ENCODE peak calls at places on chromosomes 2 and 18, in eight cellular contexts. T is HTR-8/SVneo; I is ecto neural progenitor cell; B is AG08395; U is activated naive CD4-positive, alpha-beta T cell; E is HFFc6; H is retinal pigment epithelial cell; S is NCI-H510A treated with DMSO at 0.1 percent for 48 hours. X is an unnamed sample.

GRCh38 chr18:79334496-79335233 is 61.1 kb upstream of the NFATC1 start:
- DNase-seq in T (no peak), I (no peak), B (no peak), U (no peak), E (no peak), H (no peak), S (no peak), X (no peak)

GRCh38 chr2:233414777-233415570 is 60.7 kb downstream of the DGKD start:
- DNase-seq in T (peak; percentile 61), I (peak; percentile 9), B (peak; percentile 69), U (no peak), E (peak; percentile 48), H (no peak), S (no peak), X (no peak)

GRCh38 chr18:30376515-30376914 is 666.0 kb downstream of the DSC3 start:
- DNase-seq in T (no peak), I (no peak), B (no peak), U (no peak), E (no peak), H (no peak), S (no peak), X (no peak)

GRCh38 chr2:147224070-147224469 is 620.8 kb upstream of the ACVR2A start:
- DNase-seq in T (no peak), I (no peak), B (peak; percentile 15), U (no peak), E (no peak), H (no peak), S (no peak), X (no peak)

GRCh38 chr18:74994502-74995403 is 214.2 kb downstream of the PTGR3 start:
- DNase-seq in T (no peak), I (no peak), B (no peak), U (no peak), E (no peak), H (peak; percentile 28), S (no peak), X (no peak)

GRCh38 chr2:84830095-84830494 is 50.8 kb downstream of the TRABD2A start:
- DNase-seq in T (peak; percentile 52), I (no peak), B (no peak), U (no peak), E (no peak), H (no peak), S (no peak), X (no peak)

GRCh38 chr2:131105950-131106801 is 1.0 kb downstream of the PLEKHB2 start:
- DNase-seq in T (peak; percentile 44), I (peak; percentile 46), B (peak; percentile 69), U (no peak), E (peak; percentile 73), H (no peak), S (peak; percentile 40), X (no peak)

GRCh38 chr2:109343460-109343859 is 214.5 kb downstream of the SH3RF3 start:
- DNase-seq in T (no peak), I (no peak), B (no peak), U (no peak), E (no peak), H (no peak), S (no peak), X (no peak)

GRCh38 chr2:180776924-180777323 is 203.5 kb upstream of the UBE2E3 start:
- DNase-seq in T (no peak), I (no peak), B (no peak), U (no peak), E (peak; percentile 4), H (peak; percentile 49), S (no peak), X (no peak)

GRCh38 chr2:40448476-40449079 is 3.3 kb downstream of the SLC8A1 start:
- DNase-seq in T (no peak), I (no peak), B (peak; percentile 10), U (no peak), E (peak; percentile 46), H (no peak), S (peak; percentile 38), X (no peak)

GRCh38 chr2:109160714-109161440 is 31.9 kb downstream of the SH3RF3 start:
- DNase-seq in T (no peak), I (no peak), B (no peak), U (no peak), E (no peak), H (no peak), S (no peak), X (no peak)

GRCh38 chr2:196712867-196713266 is 73.4 kb downstream of the CCDC150 start:
- DNase-seq in T (no peak), I (no peak), B (no peak), U (no peak), E (no peak), H (no peak), S (peak; percentile 5), X (no peak)

GRCh38 chr2:127101756-127102463 is 5.0 kb downstream of the BIN1 start:
- DNase-seq in T (no peak), I (no peak), B (no peak), U (no peak), E (no peak), H (no peak), S (no peak), X (no peak)

X was measured in naive thymus-derived CD4-positive, alpha-beta T cell.